ENCODE peak calls at places on chromosome 22, in six cellular contexts. One of them, this sample, is unnamed.
A peak's percentile ranks its signal among the peaks of the same experiment; 100 is the strongest.

GRCh38 chr22:24094966-24095365 is 83.9 kb downstream of the CABIN1 start:
- DNase-seq in tibial artery: peak; percentile 34
- DNase-seq in fibroblast of mammary gland: no peak
- DNase-seq in fibroblast of lung: no peak
- DNase-seq in CD4-positive, alpha-beta memory T cell: no peak
- DNase-seq in GM23248: no peak
- DNase-seq in this sample: no peak

GRCh38 chr22:20238567-20239062 is 29.5 kb downstream of the RTN4R start:
- DNase-seq in tibial artery: no peak
- DNase-seq in fibroblast of mammary gland: peak; percentile 9
- DNase-seq in fibroblast of lung: no peak
- DNase-seq in CD4-positive, alpha-beta memory T cell: peak; percentile 40
- DNase-seq in GM23248: peak; percentile 17
- DNase-seq in this sample: peak; percentile 22

GRCh38 chr22:32801436-32802290 is at the start of gene TIMP3:
- DNase-seq in tibial artery: peak; percentile 95
- DNase-seq in fibroblast of mammary gland: peak; percentile 65
- DNase-seq in fibroblast of lung: peak; percentile 90
- DNase-seq in CD4-positive, alpha-beta memory T cell: no peak
- DNase-seq in GM23248: peak; percentile 93
- DNase-seq in this sample: no peak

GRCh38 chr22:23752090-23752691 is 1.3 kb upstream of the ZNF70 start:
- DNase-seq in tibial artery: no peak
- DNase-seq in fibroblast of mammary gland: no peak
- DNase-seq in fibroblast of lung: no peak
- DNase-seq in CD4-positive, alpha-beta memory T cell: no peak
- DNase-seq in GM23248: no peak
- DNase-seq in this sample: no peak

GRCh38 chr22:34116126-34116525 is 195.8 kb upstream of the LARGE1 start:
- DNase-seq in tibial artery: no peak
- DNase-seq in fibroblast of mammary gland: no peak
- DNase-seq in fibroblast of lung: no peak
- DNase-seq in CD4-positive, alpha-beta memory T cell: no peak
- DNase-seq in GM23248: no peak
- DNase-seq in this sample: no peak

GRCh38 chr22:17943533-17944204 is 80.7 kb downstream of the MICAL3 start:
- DNase-seq in tibial artery: no peak
- DNase-seq in fibroblast of mammary gland: no peak
- DNase-seq in fibroblast of lung: no peak
- DNase-seq in CD4-positive, alpha-beta memory T cell: no peak
- DNase-seq in GM23248: no peak
- DNase-seq in this sample: no peak

GRCh38 chr22:36368359-36368983 is 19.3 kb downstream of the MYH9 start:
- DNase-seq in tibial artery: no peak
- DNase-seq in fibroblast of mammary gland: peak; percentile 52
- DNase-seq in fibroblast of lung: peak; percentile 58
- DNase-seq in CD4-positive, alpha-beta memory T cell: no peak
- DNase-seq in GM23248: peak; percentile 74
- DNase-seq in this sample: no peak

GRCh38 chr22:25461301-25461700 is 103.2 kb upstream of the GRK3 start:
- DNase-seq in tibial artery: no peak
- DNase-seq in fibroblast of mammary gland: no peak
- DNase-seq in fibroblast of lung: no peak
- DNase-seq in CD4-positive, alpha-beta memory T cell: no peak
- DNase-seq in GM23248: no peak
- DNase-seq in this sample: no peak

GRCh38 chr22:23179381-23180294 is 671 bp upstream of the BCR start:
- DNase-seq in tibial artery: peak; percentile 90
- DNase-seq in fibroblast of mammary gland: no peak
- DNase-seq in fibroblast of lung: no peak
- DNase-seq in CD4-positive, alpha-beta memory T cell: peak; percentile 8
- DNase-seq in GM23248: peak; percentile 39
- DNase-seq in this sample: no peak

GRCh38 chr22:33921576-33922181 is 1.4 kb upstream of the LARGE1 start:
- DNase-seq in tibial artery: peak; percentile 78
- DNase-seq in fibroblast of mammary gland: peak; percentile 47
- DNase-seq in fibroblast of lung: peak; percentile 61
- DNase-seq in CD4-positive, alpha-beta memory T cell: no peak
- DNase-seq in GM23248: peak; percentile 76
- DNase-seq in this sample: no peak

GRCh38 chr22:24592846-24593809 is at the start of gene LRRC75B:
- DNase-seq in tibial artery: peak; percentile 95
- DNase-seq in fibroblast of mammary gland: peak; percentile 83
- DNase-seq in fibroblast of lung: peak; percentile 88
- DNase-seq in CD4-positive, alpha-beta memory T cell: no peak
- DNase-seq in GM23248: peak; percentile 88
- DNase-seq in this sample: peak; percentile 60

GRCh38 chr22:43566561-43567332 is 154.9 kb downstream of the MPPED1 start:
- DNase-seq in tibial artery: no peak
- DNase-seq in fibroblast of mammary gland: no peak
- DNase-seq in fibroblast of lung: no peak
- DNase-seq in CD4-positive, alpha-beta memory T cell: no peak
- DNase-seq in GM23248: no peak
- DNase-seq in this sample: no peak

GRCh38 chr22:24315367-24315781 is 44.7 kb downstream of the SPECC1L start:
- DNase-seq in tibial artery: no peak
- DNase-seq in fibroblast of mammary gland: no peak
- DNase-seq in fibroblast of lung: peak; percentile 80
- DNase-seq in CD4-positive, alpha-beta memory T cell: no peak
- DNase-seq in GM23248: no peak
- DNase-seq in this sample: no peak

GRCh38 chr22:23058481-23059336 is 11.6 kb upstream of the GNAZ start:
- DNase-seq in tibial artery: peak; percentile 52
- DNase-seq in fibroblast of mammary gland: no peak
- DNase-seq in fibroblast of lung: no peak
- DNase-seq in CD4-positive, alpha-beta memory T cell: no peak
- DNase-seq in GM23248: no peak
- DNase-seq in this sample: no peak

GRCh38 chr22:21650823-21651520 is 8.9 kb downstream of the SDF2L1 start:
- DNase-seq in tibial artery: no peak
- DNase-seq in fibroblast of mammary gland: no peak
- DNase-seq in fibroblast of lung: no peak
- DNase-seq in CD4-positive, alpha-beta memory T cell: no peak
- DNase-seq in GM23248: peak; percentile 19
- DNase-seq in this sample: no peak

GRCh38 chr22:31604746-31605705 is 57.0 kb downstream of the PISD start:
- DNase-seq in tibial artery: no peak
- DNase-seq in fibroblast of mammary gland: no peak
- DNase-seq in fibroblast of lung: no peak
- DNase-seq in CD4-positive, alpha-beta memory T cell: no peak
- DNase-seq in GM23248: no peak
- DNase-seq in this sample: no peak

GRCh38 chr22:36467946-36468345 is 13.5 kb downstream of the TXN2 start:
- DNase-seq in tibial artery: peak; percentile 73
- DNase-seq in fibroblast of mammary gland: peak; percentile 94
- DNase-seq in fibroblast of lung: peak; percentile 97
- DNase-seq in CD4-positive, alpha-beta memory T cell: no peak
- DNase-seq in GM23248: peak; percentile 89
- DNase-seq in this sample: peak; percentile 88

GRCh38 chr22:35477911-35478582 is 62.6 kb upstream of the RASD2 start:
- DNase-seq in tibial artery: no peak
- DNase-seq in fibroblast of mammary gland: peak; percentile 90
- DNase-seq in fibroblast of lung: peak; percentile 92
- DNase-seq in CD4-positive, alpha-beta memory T cell: no peak
- DNase-seq in GM23248: peak; percentile 70
- DNase-seq in this sample: peak; percentile 44

DNA sequence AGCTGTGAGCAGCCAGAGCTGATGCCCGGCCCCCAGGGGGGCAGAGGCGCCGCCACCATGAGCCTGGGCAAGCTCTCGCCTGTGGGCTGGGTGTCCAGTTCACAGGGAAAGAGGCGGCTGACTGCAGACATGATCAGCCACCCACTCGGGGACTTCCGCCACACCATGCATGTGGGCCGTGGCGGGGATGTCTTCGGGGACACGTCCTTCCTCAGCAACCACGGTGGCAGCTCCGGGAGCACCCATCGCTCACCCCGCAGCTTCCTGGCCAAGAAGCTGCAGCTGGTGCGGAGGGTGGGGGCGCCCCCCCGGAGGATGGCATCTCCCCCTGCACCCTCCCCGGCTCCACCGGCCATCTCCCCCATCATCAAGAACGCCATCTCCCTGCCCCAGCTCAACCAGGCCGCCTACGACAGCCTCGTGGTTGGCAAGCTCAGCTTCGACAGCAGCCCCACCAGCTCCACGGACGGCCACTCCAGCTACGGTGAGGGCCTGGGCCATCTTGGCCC is 6.1 kb downstream of the CDC42EP1 start:
- DNase-seq in tibial artery: no peak
- DNase-seq in fibroblast of mammary gland: no peak
- DNase-seq in fibroblast of lung: no peak
- DNase-seq in CD4-positive, alpha-beta memory T cell: peak; percentile 25
- DNase-seq in GM23248: no peak
- DNase-seq in this sample: no peak
- H3K4me3 ChIP-seq in tibial artery: no peak overlapping the region
- H3K4me3 ChIP-seq in fibroblast of mammary gland: no peak overlapping the region
- H3K4me3 ChIP-seq in fibroblast of lung: no peak overlapping the region
- H3K4me3 ChIP-seq in CD4-positive, alpha-beta memory T cell: peak overlapping the region; percentile 15
- H3K4me3 ChIP-seq in GM23248: no peak overlapping the region
- H3K4me3 ChIP-seq in this sample: no peak overlapping the region

DNA sequence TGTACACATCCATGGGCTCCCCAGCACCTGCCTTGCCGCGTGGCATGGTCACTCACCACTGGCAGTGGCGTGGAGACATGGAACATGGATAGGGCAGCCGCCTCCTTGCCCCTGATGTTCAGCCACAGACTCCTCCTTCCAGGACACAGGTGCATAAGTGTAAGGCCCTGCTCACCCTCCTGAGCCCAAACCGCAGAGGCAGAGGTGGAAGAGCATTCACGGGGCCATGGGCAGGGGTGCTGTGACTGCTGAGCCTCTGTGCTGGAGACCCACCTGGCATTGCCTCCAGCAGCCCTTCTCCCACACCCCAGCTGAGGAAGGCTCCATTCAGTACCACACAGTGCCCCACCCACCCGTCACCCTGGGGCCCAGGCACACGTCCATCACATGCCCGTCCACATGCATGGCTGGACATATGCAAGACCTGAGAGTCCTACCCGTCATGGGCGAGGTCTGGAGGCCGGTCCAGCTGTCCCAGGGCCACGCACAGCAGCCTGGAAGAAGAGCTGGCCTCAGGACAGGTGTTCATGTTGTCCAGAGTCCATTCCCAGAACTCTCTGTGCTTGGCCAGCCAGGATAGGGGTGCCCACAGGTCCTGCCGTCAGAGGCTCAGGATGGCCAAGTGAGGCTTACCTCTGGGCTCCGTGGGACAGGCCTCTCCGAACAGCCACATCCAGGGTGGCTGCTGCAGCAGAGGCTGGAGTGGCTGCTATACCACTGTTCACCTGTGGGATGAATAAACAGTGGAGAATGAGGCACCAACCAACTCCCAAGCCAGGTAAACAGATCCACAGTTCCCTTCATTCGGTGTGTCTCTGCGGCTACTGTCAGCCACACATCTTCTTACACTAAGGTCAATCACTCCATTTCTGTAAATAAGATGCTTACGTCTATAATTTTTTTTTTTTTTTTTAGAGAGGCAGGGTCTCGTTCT is 1.7 kb upstream of the TUBGCP6 start:
- DNase-seq in tibial artery: no peak
- DNase-seq in fibroblast of mammary gland: no peak
- DNase-seq in fibroblast of lung: no peak
- DNase-seq in CD4-positive, alpha-beta memory T cell: no peak
- DNase-seq in GM23248: no peak
- DNase-seq in this sample: no peak
- H3K4me3 ChIP-seq in tibial artery: no peak overlapping the region
- H3K4me3 ChIP-seq in fibroblast of mammary gland: no peak overlapping the region
- H3K4me3 ChIP-seq in fibroblast of lung: no peak overlapping the region
- H3K4me3 ChIP-seq in CD4-positive, alpha-beta memory T cell: no peak overlapping the region
- H3K4me3 ChIP-seq in GM23248: no peak overlapping the region
- H3K4me3 ChIP-seq in this sample: no peak overlapping the region

DNA sequence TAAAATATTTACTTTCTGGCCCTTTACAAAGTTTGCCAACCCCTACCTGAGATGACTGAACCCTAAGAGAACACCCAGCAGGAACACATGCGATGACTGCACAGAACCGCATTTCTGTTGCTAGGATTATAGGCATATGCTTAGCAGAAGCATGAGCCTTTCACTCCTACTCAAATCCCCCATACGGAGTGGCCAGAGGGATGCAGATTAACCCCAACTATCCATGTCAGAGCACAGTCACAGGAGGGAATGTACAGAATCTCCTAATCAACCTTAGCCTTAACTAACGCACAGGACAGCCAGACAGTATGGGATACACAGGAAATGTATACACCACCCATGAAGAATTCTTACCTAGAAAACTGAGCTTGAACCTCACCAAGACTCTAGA is 6.2 kb downstream of the HPS4 start:
- DNase-seq in tibial artery: peak; percentile 0
- DNase-seq in fibroblast of mammary gland: no peak
- DNase-seq in fibroblast of lung: no peak
- DNase-seq in CD4-positive, alpha-beta memory T cell: no peak
- DNase-seq in GM23248: no peak
- DNase-seq in this sample: no peak
- H3K4me3 ChIP-seq in tibial artery: no peak overlapping the region
- H3K4me3 ChIP-seq in fibroblast of mammary gland: no peak overlapping the region
- H3K4me3 ChIP-seq in fibroblast of lung: no peak overlapping the region
- H3K4me3 ChIP-seq in CD4-positive, alpha-beta memory T cell: no peak overlapping the region
- H3K4me3 ChIP-seq in GM23248: no peak overlapping the region
- H3K4me3 ChIP-seq in this sample: no peak overlapping the region

GRCh38 chr22:46064236-46064965 is 85.9 kb upstream of the PPARA start:
- DNase-seq in tibial artery: peak; percentile 74
- DNase-seq in fibroblast of mammary gland: peak; percentile 62
- DNase-seq in fibroblast of lung: no peak
- DNase-seq in CD4-positive, alpha-beta memory T cell: no peak
- DNase-seq in GM23248: peak; percentile 69
- DNase-seq in this sample: no peak

GRCh38 chr22:46067159-46068111 is 82.9 kb upstream of the PPARA start:
- DNase-seq in tibial artery: peak; percentile 57
- DNase-seq in fibroblast of mammary gland: peak; percentile 65
- DNase-seq in fibroblast of lung: peak; percentile 66
- DNase-seq in CD4-positive, alpha-beta memory T cell: no peak
- DNase-seq in GM23248: peak; percentile 56
- DNase-seq in this sample: no peak

GRCh38 chr22:46066691-46067090 is 83.6 kb upstream of the PPARA start:
- DNase-seq in tibial artery: peak; percentile 62
- DNase-seq in fibroblast of mammary gland: peak; percentile 87
- DNase-seq in fibroblast of lung: no peak
- DNase-seq in CD4-positive, alpha-beta memory T cell: no peak
- DNase-seq in GM23248: peak; percentile 82
- DNase-seq in this sample: no peak

GRCh38 chr22:46064966-46065666 is 85.2 kb upstream of the PPARA start:
- DNase-seq in tibial artery: peak; percentile 65
- DNase-seq in fibroblast of mammary gland: peak; percentile 63
- DNase-seq in fibroblast of lung: peak; percentile 51
- DNase-seq in CD4-positive, alpha-beta memory T cell: no peak
- DNase-seq in GM23248: peak; percentile 71
- DNase-seq in this sample: no peak

DNA sequence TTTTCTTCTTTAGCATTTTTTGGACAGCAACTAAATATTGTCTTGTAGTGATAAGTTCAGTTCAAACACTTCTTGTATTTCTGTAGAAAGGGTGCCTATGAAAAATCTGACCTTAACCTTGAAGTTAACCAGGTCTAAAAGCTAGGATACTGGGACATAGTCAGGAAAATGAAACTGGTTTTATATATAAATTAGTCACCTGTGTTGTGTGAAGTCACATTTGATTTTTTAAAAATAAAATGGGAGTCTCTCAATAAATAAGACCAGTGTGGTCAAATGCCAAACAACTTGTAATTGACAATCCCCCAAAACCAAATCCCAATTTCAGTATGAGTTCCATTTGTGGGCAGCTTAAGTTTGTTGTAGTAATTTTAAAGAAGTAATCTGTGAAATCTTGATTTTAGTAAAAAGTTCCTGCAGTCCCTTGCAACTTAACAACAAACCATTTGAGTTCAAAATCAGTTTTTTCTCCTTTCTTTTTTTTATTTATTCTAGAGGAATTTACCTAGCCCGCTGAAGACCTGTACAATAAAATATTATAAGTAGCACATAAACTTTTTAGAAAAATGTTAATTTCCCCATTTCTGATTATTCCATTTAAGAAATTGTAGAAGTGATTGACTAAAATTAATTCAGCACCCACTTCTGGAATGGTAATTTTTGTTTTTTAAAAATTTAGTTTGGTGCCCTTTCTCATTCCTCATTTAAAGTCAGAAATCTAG is 84.4 kb upstream of the PPARA start:
- DNase-seq in tibial artery: no peak
- DNase-seq in fibroblast of mammary gland: peak; percentile 58
- DNase-seq in fibroblast of lung: no peak
- DNase-seq in CD4-positive, alpha-beta memory T cell: no peak
- DNase-seq in GM23248: peak; percentile 55
- DNase-seq in this sample: no peak
- H3K4me3 ChIP-seq in tibial artery: peak overlapping the region; percentile 30
- H3K4me3 ChIP-seq in fibroblast of mammary gland: peak overlapping the region; percentile 45
- H3K4me3 ChIP-seq in fibroblast of lung: peak overlapping the region; percentile 43
- H3K4me3 ChIP-seq in CD4-positive, alpha-beta memory T cell: no peak overlapping the region
- H3K4me3 ChIP-seq in GM23248: peak overlapping the region; percentile 76
- H3K4me3 ChIP-seq in this sample: no peak overlapping the region

This sample was measured in skeletal muscle cell.